ENCODE peak calls at places on chromosome 19, in seven cellular contexts. One of them, this sample, is unnamed.

GRCh38 chr19:45681391-45682015 is 10.2 kb downstream of the SNRPD2 start:
- DNase-seq in HCT116: peak; percentile 71
- DNase-seq in neural progenitor cell: peak; percentile 85
- DNase-seq in PC-3: peak; percentile 90
- DNase-seq in GM23338: peak; percentile 83
- DNase-seq in hepatocyte: peak; percentile 89
- DNase-seq in MM.1S: peak; percentile 86
- DNase-seq in this sample: peak; percentile 88

GRCh38 chr19:16308081-16308480 is 16.5 kb upstream of the KLF2 start:
- DNase-seq in HCT116: no peak
- DNase-seq in neural progenitor cell: no peak
- DNase-seq in PC-3: no peak
- DNase-seq in GM23338: no peak
- DNase-seq in hepatocyte: no peak
- DNase-seq in MM.1S: no peak
- DNase-seq in this sample: no peak

GRCh38 chr19:29715695-29716581 is 877 bp upstream of the C19orf12 start:
- DNase-seq in HCT116: no peak
- DNase-seq in neural progenitor cell: no peak
- DNase-seq in PC-3: peak; percentile 31
- DNase-seq in GM23338: peak; percentile 50
- DNase-seq in hepatocyte: peak; percentile 40
- DNase-seq in MM.1S: no peak
- DNase-seq in this sample: peak; percentile 64

GRCh38 chr19:57105976-57106610 is 13.7 kb upstream of the USP29 start:
- DNase-seq in HCT116: no peak
- DNase-seq in neural progenitor cell: no peak
- DNase-seq in PC-3: no peak
- DNase-seq in GM23338: peak; percentile 21
- DNase-seq in hepatocyte: no peak
- DNase-seq in MM.1S: no peak
- DNase-seq in this sample: no peak

GRCh38 chr19:58330458-58330857 is 3.7 kb downstream of the ZSCAN22 start:
- DNase-seq in HCT116: no peak
- DNase-seq in neural progenitor cell: no peak
- DNase-seq in PC-3: peak; percentile 88
- DNase-seq in GM23338: peak; percentile 30
- DNase-seq in hepatocyte: peak; percentile 31
- DNase-seq in MM.1S: no peak
- DNase-seq in this sample: peak; percentile 90

GRCh38 chr19:10290876-10291553 is 1.3 kb downstream of the ICAM5 start:
- DNase-seq in HCT116: peak; percentile 50
- DNase-seq in neural progenitor cell: peak; percentile 65
- DNase-seq in PC-3: peak; percentile 56
- DNase-seq in GM23338: peak; percentile 76
- DNase-seq in hepatocyte: peak; percentile 58
- DNase-seq in MM.1S: peak; percentile 32
- DNase-seq in this sample: peak; percentile 80

GRCh38 chr19:41540041-41540695 is 35.8 kb upstream of the CEACAM21 start:
- DNase-seq in HCT116: no peak
- DNase-seq in neural progenitor cell: no peak
- DNase-seq in PC-3: no peak
- DNase-seq in GM23338: no peak
- DNase-seq in hepatocyte: no peak
- DNase-seq in MM.1S: peak; percentile 74
- DNase-seq in this sample: no peak

GRCh38 chr19:30936276-30936675 is 413.0 kb downstream of the TSHZ3 start:
- DNase-seq in HCT116: no peak
- DNase-seq in neural progenitor cell: no peak
- DNase-seq in PC-3: no peak
- DNase-seq in GM23338: no peak
- DNase-seq in hepatocyte: no peak
- DNase-seq in MM.1S: no peak
- DNase-seq in this sample: no peak

GRCh38 chr19:45814851-45815481 is at the start of gene RSPH6A:
- DNase-seq in HCT116: no peak
- DNase-seq in neural progenitor cell: peak; percentile 34
- DNase-seq in PC-3: no peak
- DNase-seq in GM23338: peak; percentile 68
- DNase-seq in hepatocyte: no peak
- DNase-seq in MM.1S: no peak
- DNase-seq in this sample: no peak

DNA sequence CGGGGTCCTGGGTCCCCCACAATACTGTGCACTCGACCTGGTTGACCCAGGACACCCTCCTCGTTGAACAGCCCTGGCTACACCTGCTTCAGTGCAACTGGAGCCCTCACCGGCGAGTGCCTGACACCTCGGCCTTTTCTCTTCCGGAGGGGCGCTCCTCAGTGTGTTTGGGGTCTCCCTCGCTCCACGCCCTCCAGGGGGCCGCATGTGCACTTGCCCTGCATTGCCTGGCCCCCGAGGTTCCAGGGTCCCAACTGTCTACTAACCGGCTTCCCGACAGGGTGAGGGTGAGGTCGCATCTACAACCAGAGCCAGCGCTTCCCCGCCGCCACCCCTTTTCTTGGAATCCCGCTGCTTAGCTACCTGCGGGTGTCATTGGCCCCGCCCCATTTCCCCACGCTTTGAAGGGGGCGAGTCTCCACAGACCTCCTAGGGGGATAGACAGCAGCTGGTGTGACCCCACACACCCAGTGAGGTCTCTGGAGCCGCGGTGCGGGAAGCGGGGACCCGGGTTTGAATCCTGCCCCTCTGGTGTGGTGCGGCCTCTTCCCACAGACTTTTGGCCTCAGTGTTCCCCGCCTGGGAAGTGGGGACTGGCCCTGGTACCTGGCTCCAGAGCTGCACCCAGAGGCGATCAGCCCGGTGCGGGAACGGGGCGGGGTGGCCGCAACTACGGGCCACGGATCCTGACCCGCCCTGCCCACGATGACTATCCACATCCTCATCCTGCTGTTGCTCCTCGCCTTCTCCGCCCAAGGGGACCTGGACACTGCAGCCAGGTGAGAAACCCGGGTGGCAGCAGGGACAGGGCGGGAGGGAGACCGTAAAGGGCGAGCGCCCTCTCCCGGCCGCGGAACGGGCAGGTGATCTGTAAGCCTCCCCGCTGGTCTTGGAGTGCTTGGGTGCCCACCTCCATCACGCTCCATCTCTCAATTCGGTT is at the start of gene ADM5:
- DNase-seq in HCT116: no peak
- DNase-seq in neural progenitor cell: peak; percentile 56
- DNase-seq in PC-3: peak; percentile 83
- DNase-seq in GM23338: peak; percentile 85
- DNase-seq in hepatocyte: peak; percentile 72
- DNase-seq in MM.1S: no peak
- DNase-seq in this sample: peak; percentile 51
- TF ChIP-seq EZH2phosphoT487 in HCT116: no peak
- TF ChIP-seq EZH2phosphoT487 in neural progenitor cell: no peak
- TF ChIP-seq EZH2phosphoT487 in PC-3: no peak
- TF ChIP-seq EZH2phosphoT487 in GM23338: no peak
- TF ChIP-seq EZH2phosphoT487 in hepatocyte: no peak
- TF ChIP-seq EZH2phosphoT487 in MM.1S: no peak
- TF ChIP-seq EZH2phosphoT487 in this sample: no peak

GRCh38 chr19:6233051-6233826 is 46.5 kb downstream of the MLLT1 start:
- DNase-seq in HCT116: no peak
- DNase-seq in neural progenitor cell: no peak
- DNase-seq in PC-3: no peak
- DNase-seq in GM23338: no peak
- DNase-seq in hepatocyte: no peak
- DNase-seq in MM.1S: no peak
- DNase-seq in this sample: peak; percentile 75

GRCh38 chr19:6236310-6237291 is 43.2 kb downstream of the MLLT1 start:
- DNase-seq in HCT116: no peak
- DNase-seq in neural progenitor cell: no peak
- DNase-seq in PC-3: peak; percentile 92
- DNase-seq in GM23338: peak; percentile 34
- DNase-seq in hepatocyte: no peak
- DNase-seq in MM.1S: no peak
- DNase-seq in this sample: no peak

GRCh38 chr19:6234527-6234926 is 45.2 kb downstream of the MLLT1 start:
- DNase-seq in HCT116: no peak
- DNase-seq in neural progenitor cell: no peak
- DNase-seq in PC-3: no peak
- DNase-seq in GM23338: no peak
- DNase-seq in hepatocyte: no peak
- DNase-seq in MM.1S: no peak
- DNase-seq in this sample: peak; percentile 36

GRCh38 chr19:6233827-6234511 is 45.8 kb downstream of the MLLT1 start:
- DNase-seq in HCT116: no peak
- DNase-seq in neural progenitor cell: no peak
- DNase-seq in PC-3: no peak
- DNase-seq in GM23338: no peak
- DNase-seq in hepatocyte: no peak
- DNase-seq in MM.1S: no peak
- DNase-seq in this sample: no peak

DNA sequence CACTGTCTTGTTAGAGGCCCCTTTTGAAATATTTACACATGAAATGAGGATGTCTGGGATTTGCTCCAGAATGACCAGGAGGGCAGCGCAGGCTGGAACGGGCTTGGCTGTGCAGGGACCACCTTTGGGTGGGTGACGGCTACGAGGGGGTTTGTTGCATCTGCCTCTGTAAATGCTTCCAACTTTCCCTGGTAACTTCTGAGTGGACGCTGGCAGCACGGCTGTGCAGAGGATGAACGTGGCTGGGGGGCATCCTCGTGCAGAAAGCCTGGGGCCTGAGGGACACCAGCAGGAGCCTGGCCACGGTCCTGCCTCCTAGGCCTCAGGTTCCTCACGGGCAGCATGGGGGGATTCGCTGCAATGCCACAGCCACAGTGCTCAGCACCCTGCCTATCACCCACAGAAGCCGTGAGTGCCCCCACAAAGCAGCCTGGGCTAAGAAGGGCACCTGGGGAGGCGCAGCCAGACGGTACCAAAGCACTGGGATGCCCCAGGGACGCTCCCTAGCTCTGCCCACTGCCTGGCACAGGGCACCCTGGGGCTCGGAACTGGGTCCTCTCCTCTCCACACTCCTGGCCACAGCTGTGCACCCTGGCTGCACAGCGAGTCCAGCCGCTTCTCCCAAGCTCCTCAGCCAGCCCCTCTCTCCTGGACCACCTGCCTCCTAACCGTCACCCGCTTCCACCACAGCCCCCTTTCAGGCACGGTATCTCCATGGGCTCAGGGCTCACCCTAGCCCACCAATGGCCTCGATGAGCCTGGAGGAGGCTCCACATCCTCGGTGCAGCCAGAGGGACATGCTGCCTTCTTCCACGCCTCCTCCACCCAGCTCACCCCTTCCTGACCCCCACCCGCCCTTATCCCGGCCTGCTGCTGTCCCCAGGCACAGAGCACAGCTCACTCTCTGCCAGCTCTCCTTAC is 44.5 kb downstream of the MLLT1 start:
- DNase-seq in HCT116: no peak
- DNase-seq in neural progenitor cell: no peak
- DNase-seq in PC-3: no peak
- DNase-seq in GM23338: no peak
- DNase-seq in hepatocyte: no peak
- DNase-seq in MM.1S: no peak
- DNase-seq in this sample: no peak
- H3K4me1 ChIP-seq in HCT116: peaks cover 15% of the 10 kb centered on the region
- H3K4me1 ChIP-seq in neural progenitor cell: peaks cover 14% of the 10 kb centered on the region
- H3K4me1 ChIP-seq in PC-3: peaks cover 45% of the 10 kb centered on the region
- H3K4me1 ChIP-seq in GM23338: no peaks in the 10 kb centered on the region
- H3K4me1 ChIP-seq in hepatocyte: peaks cover 18% of the 10 kb centered on the region
- H3K4me1 ChIP-seq in MM.1S: no peaks in the 10 kb centered on the region
- H3K4me1 ChIP-seq in this sample: peaks cover 56% of the 10 kb centered on the region

GRCh38 chr19:39497850-39498261 is 891 bp upstream of the DLL3 start:
- DNase-seq in HCT116: no peak
- DNase-seq in neural progenitor cell: peak; percentile 89
- DNase-seq in PC-3: peak; percentile 33
- DNase-seq in GM23338: peak; percentile 89
- DNase-seq in hepatocyte: peak; percentile 75
- DNase-seq in MM.1S: peak; percentile 27
- DNase-seq in this sample: peak; percentile 36
- TF ChIP-seq EZH2 in HCT116: no peak
- TF ChIP-seq EZH2 in neural progenitor cell: no peak
- TF ChIP-seq EZH2 in PC-3: no peak
- TF ChIP-seq EZH2 in GM23338: no peak
- TF ChIP-seq EZH2 in hepatocyte: peak; percentile 41
- TF ChIP-seq EZH2 in MM.1S: no peak
- TF ChIP-seq EZH2 in this sample: peak; percentile 47

GRCh38 chr19:39969266-39969665 is 1.7 kb upstream of the PSMC4 start:
- DNase-seq in HCT116: no peak
- DNase-seq in neural progenitor cell: no peak
- DNase-seq in PC-3: no peak
- DNase-seq in GM23338: no peak
- DNase-seq in hepatocyte: no peak
- DNase-seq in MM.1S: no peak
- DNase-seq in this sample: peak; percentile 13

GRCh38 chr19:39968789-39969188 is 2.2 kb upstream of the PSMC4 start:
- DNase-seq in HCT116: no peak
- DNase-seq in neural progenitor cell: no peak
- DNase-seq in PC-3: no peak
- DNase-seq in GM23338: no peak
- DNase-seq in hepatocyte: no peak
- DNase-seq in MM.1S: no peak
- DNase-seq in this sample: no peak

GRCh38 chr19:39963860-39964259 is 7.1 kb upstream of the PSMC4 start:
- DNase-seq in HCT116: no peak
- DNase-seq in neural progenitor cell: no peak
- DNase-seq in PC-3: no peak
- DNase-seq in GM23338: no peak
- DNase-seq in hepatocyte: no peak
- DNase-seq in MM.1S: no peak
- DNase-seq in this sample: no peak

GRCh38 chr19:39967561-39967960 is 3.4 kb upstream of the PSMC4 start:
- DNase-seq in HCT116: no peak
- DNase-seq in neural progenitor cell: no peak
- DNase-seq in PC-3: no peak
- DNase-seq in GM23338: no peak
- DNase-seq in hepatocyte: no peak
- DNase-seq in MM.1S: no peak
- DNase-seq in this sample: no peak

GRCh38 chr19:39966617-39967016 is 4.3 kb upstream of the PSMC4 start:
- DNase-seq in HCT116: no peak
- DNase-seq in neural progenitor cell: no peak
- DNase-seq in PC-3: no peak
- DNase-seq in GM23338: no peak
- DNase-seq in hepatocyte: no peak
- DNase-seq in MM.1S: no peak
- DNase-seq in this sample: no peak
- TF ChIP-seq EZH2phosphoT487 in HCT116: no peak
- TF ChIP-seq EZH2phosphoT487 in neural progenitor cell: no peak
- TF ChIP-seq EZH2phosphoT487 in PC-3: no peak
- TF ChIP-seq EZH2phosphoT487 in GM23338: no peak
- TF ChIP-seq EZH2phosphoT487 in hepatocyte: no peak
- TF ChIP-seq EZH2phosphoT487 in MM.1S: no peak
- TF ChIP-seq EZH2phosphoT487 in this sample: no peak

This sample was measured in GM23248.